ENCODE peak calls at places on chromosomes 6 and 20, in nine cellular contexts. One of them, this sample, is unnamed.
A peak's percentile ranks its signal among the peaks of the same experiment; 100 is the strongest.

GRCh38 chr20:7348253-7348652 is 580.8 kb downstream of the BMP2 start:
- DNase-seq in GM23338: no peak
- DNase-seq in CD8-positive, alpha-beta T cell: no peak
- DNase-seq in pancreas: no peak
- DNase-seq in GM23248: peak; percentile 15
- DNase-seq in SJSA1: no peak
- DNase-seq in cardiac muscle cell: no peak
- DNase-seq in heart left ventricle: no peak
- DNase-seq in CD4-positive, CD25-positive, alpha-beta regulatory T cell: no peak
- DNase-seq in this sample: no peak

GRCh38 chr6:62891065-62891647 is 320.1 kb upstream of the FKBP1C start:
- DNase-seq in pancreas: no peak
- DNase-seq in CD4-positive, CD25-positive, alpha-beta regulatory T cell: no peak
- DNase-seq in cardiac muscle cell: peak; percentile 41
- DNase-seq in SJSA1: no peak
- DNase-seq in GM23248: peak; percentile 27
- DNase-seq in heart left ventricle: no peak
- DNase-seq in GM23338: peak; percentile 52
- DNase-seq in CD8-positive, alpha-beta T cell: no peak
- DNase-seq in this sample: no peak

GRCh38 chr6:93300661-93301060 is 118.7 kb downstream of the EPHA7 start:
- DNase-seq in SJSA1: no peak
- DNase-seq in CD8-positive, alpha-beta T cell: no peak
- DNase-seq in GM23248: no peak
- DNase-seq in GM23338: no peak
- DNase-seq in pancreas: no peak
- DNase-seq in heart left ventricle: no peak
- DNase-seq in CD4-positive, CD25-positive, alpha-beta regulatory T cell: no peak
- DNase-seq in cardiac muscle cell: no peak
- DNase-seq in this sample: no peak

GRCh38 chr20:34397096-34397495 is 34.0 kb downstream of the ITCH start:
- DNase-seq in SJSA1: no peak
- DNase-seq in GM23248: no peak
- DNase-seq in CD8-positive, alpha-beta T cell: no peak
- DNase-seq in cardiac muscle cell: no peak
- DNase-seq in pancreas: no peak
- DNase-seq in GM23338: no peak
- DNase-seq in heart left ventricle: no peak
- DNase-seq in CD4-positive, CD25-positive, alpha-beta regulatory T cell: no peak
- DNase-seq in this sample: no peak

GRCh38 chr20:62990306-62990825 is 16.4 kb downstream of the BHLHE23 start:
- DNase-seq in GM23248: no peak
- DNase-seq in GM23338: no peak
- DNase-seq in CD8-positive, alpha-beta T cell: no peak
- DNase-seq in heart left ventricle: no peak
- DNase-seq in cardiac muscle cell: no peak
- DNase-seq in CD4-positive, CD25-positive, alpha-beta regulatory T cell: no peak
- DNase-seq in SJSA1: no peak
- DNase-seq in pancreas: no peak
- DNase-seq in this sample: no peak

GRCh38 chr6:153208706-153209105 is 77.6 kb upstream of the RGS17 start:
- DNase-seq in SJSA1: no peak
- DNase-seq in GM23248: no peak
- DNase-seq in cardiac muscle cell: no peak
- DNase-seq in pancreas: no peak
- DNase-seq in CD8-positive, alpha-beta T cell: no peak
- DNase-seq in heart left ventricle: peak; percentile 50
- DNase-seq in CD4-positive, CD25-positive, alpha-beta regulatory T cell: no peak
- DNase-seq in GM23338: peak; percentile 4
- DNase-seq in this sample: no peak

GRCh38 chr6:20438462-20439070 is 36.9 kb downstream of the E2F3 start:
- DNase-seq in cardiac muscle cell: no peak
- DNase-seq in GM23338: no peak
- DNase-seq in pancreas: no peak
- DNase-seq in CD8-positive, alpha-beta T cell: no peak
- DNase-seq in SJSA1: no peak
- DNase-seq in GM23248: peak; percentile 22
- DNase-seq in CD4-positive, CD25-positive, alpha-beta regulatory T cell: no peak
- DNase-seq in heart left ventricle: no peak
- DNase-seq in this sample: no peak

GRCh38 chr6:74167951-74168350 is 471.9 kb downstream of the CD109 start:
- DNase-seq in SJSA1: no peak
- DNase-seq in cardiac muscle cell: no peak
- DNase-seq in heart left ventricle: no peak
- DNase-seq in GM23248: peak; percentile 5
- DNase-seq in CD4-positive, CD25-positive, alpha-beta regulatory T cell: no peak
- DNase-seq in CD8-positive, alpha-beta T cell: no peak
- DNase-seq in GM23338: no peak
- DNase-seq in pancreas: no peak
- DNase-seq in this sample: no peak

GRCh38 chr6:42898891-42899361 is 16.9 kb upstream of the PTCRA start:
- DNase-seq in heart left ventricle: peak; percentile 65
- DNase-seq in CD8-positive, alpha-beta T cell: peak; percentile 58
- DNase-seq in CD4-positive, CD25-positive, alpha-beta regulatory T cell: peak; percentile 71
- DNase-seq in GM23338: peak; percentile 92
- DNase-seq in cardiac muscle cell: peak; percentile 83
- DNase-seq in SJSA1: peak; percentile 71
- DNase-seq in pancreas: peak; percentile 70
- DNase-seq in GM23248: peak; percentile 65
- DNase-seq in this sample: no peak

GRCh38 chr6:45775026-45775697 is 240.5 kb downstream of the CLIC5 start:
- DNase-seq in cardiac muscle cell: no peak
- DNase-seq in GM23338: no peak
- DNase-seq in CD4-positive, CD25-positive, alpha-beta regulatory T cell: no peak
- DNase-seq in heart left ventricle: no peak
- DNase-seq in pancreas: no peak
- DNase-seq in CD8-positive, alpha-beta T cell: no peak
- DNase-seq in GM23248: no peak
- DNase-seq in SJSA1: no peak
- DNase-seq in this sample: no peak

GRCh38 chr6:138550346-138550767 is 51.1 kb upstream of the NHSL1 start:
- DNase-seq in pancreas: no peak
- DNase-seq in cardiac muscle cell: no peak
- DNase-seq in CD4-positive, CD25-positive, alpha-beta regulatory T cell: no peak
- DNase-seq in CD8-positive, alpha-beta T cell: no peak
- DNase-seq in heart left ventricle: no peak
- DNase-seq in GM23338: no peak
- DNase-seq in SJSA1: no peak
- DNase-seq in GM23248: peak; percentile 32
- DNase-seq in this sample: no peak

GRCh38 chr6:75065524-75065923 is 140.3 kb downstream of the COL12A1 start:
- DNase-seq in GM23338: peak; percentile 58
- DNase-seq in pancreas: no peak
- DNase-seq in SJSA1: no peak
- DNase-seq in CD8-positive, alpha-beta T cell: no peak
- DNase-seq in cardiac muscle cell: no peak
- DNase-seq in heart left ventricle: peak; percentile 19
- DNase-seq in GM23248: peak; percentile 43
- DNase-seq in CD4-positive, CD25-positive, alpha-beta regulatory T cell: no peak
- DNase-seq in this sample: no peak

GRCh38 chr6:110357696-110358535 is at the start of gene METTL24:
- DNase-seq in cardiac muscle cell: peak; percentile 56
- DNase-seq in GM23248: peak; percentile 34
- DNase-seq in pancreas: peak; percentile 51
- DNase-seq in CD4-positive, CD25-positive, alpha-beta regulatory T cell: no peak
- DNase-seq in GM23338: peak; percentile 70
- DNase-seq in heart left ventricle: no peak
- DNase-seq in CD8-positive, alpha-beta T cell: peak; percentile 13
- DNase-seq in SJSA1: no peak
- DNase-seq in this sample: no peak

GRCh38 chr6:118580585-118581419 is 32.7 kb downstream of the PLN start:
- DNase-seq in GM23338: peak; percentile 88
- DNase-seq in CD8-positive, alpha-beta T cell: no peak
- DNase-seq in heart left ventricle: no peak
- DNase-seq in CD4-positive, CD25-positive, alpha-beta regulatory T cell: no peak
- DNase-seq in pancreas: peak; percentile 41
- DNase-seq in cardiac muscle cell: peak; percentile 80
- DNase-seq in SJSA1: no peak
- DNase-seq in GM23248: peak; percentile 91
- DNase-seq in this sample: no peak

GRCh38 chr6:2439632-2440031 is 194.2 kb upstream of the GMDS start:
- DNase-seq in CD8-positive, alpha-beta T cell: no peak
- DNase-seq in SJSA1: no peak
- DNase-seq in GM23248: no peak
- DNase-seq in GM23338: no peak
- DNase-seq in cardiac muscle cell: no peak
- DNase-seq in pancreas: no peak
- DNase-seq in heart left ventricle: no peak
- DNase-seq in CD4-positive, CD25-positive, alpha-beta regulatory T cell: no peak
- DNase-seq in this sample: no peak

GRCh38 chr6:79544939-79545450 is 7.8 kb upstream of the LCA5 start:
- DNase-seq in SJSA1: peak; percentile 95
- DNase-seq in GM23248: peak; percentile 99
- DNase-seq in CD8-positive, alpha-beta T cell: no peak
- DNase-seq in heart left ventricle: peak; percentile 57
- DNase-seq in CD4-positive, CD25-positive, alpha-beta regulatory T cell: no peak
- DNase-seq in cardiac muscle cell: peak; percentile 76
- DNase-seq in pancreas: peak; percentile 43
- DNase-seq in GM23338: peak; percentile 97
- DNase-seq in this sample: peak; percentile 71

GRCh38 chr20:38055294-38055693 is 21.7 kb downstream of the RPRD1B start:
- DNase-seq in GM23248: peak; percentile 23
- DNase-seq in CD4-positive, CD25-positive, alpha-beta regulatory T cell: no peak
- DNase-seq in GM23338: no peak
- DNase-seq in SJSA1: no peak
- DNase-seq in CD8-positive, alpha-beta T cell: no peak
- DNase-seq in heart left ventricle: no peak
- DNase-seq in cardiac muscle cell: no peak
- DNase-seq in pancreas: no peak
- DNase-seq in this sample: no peak

GRCh38 chr20:10637563-10637962 is 36.2 kb downstream of the JAG1 start:
- DNase-seq in cardiac muscle cell: no peak
- DNase-seq in pancreas: no peak
- DNase-seq in GM23338: peak; percentile 88
- DNase-seq in CD8-positive, alpha-beta T cell: no peak
- DNase-seq in CD4-positive, CD25-positive, alpha-beta regulatory T cell: no peak
- DNase-seq in GM23248: no peak
- DNase-seq in heart left ventricle: no peak
- DNase-seq in SJSA1: no peak
- DNase-seq in this sample: no peak

GRCh38 chr6:29845405-29846006 is 17.9 kb downstream of the HLA-G start:
- DNase-seq in cardiac muscle cell: no peak
- DNase-seq in GM23248: no peak
- DNase-seq in CD4-positive, CD25-positive, alpha-beta regulatory T cell: no peak
- DNase-seq in heart left ventricle: no peak
- DNase-seq in pancreas: no peak
- DNase-seq in SJSA1: no peak
- DNase-seq in GM23338: no peak
- DNase-seq in CD8-positive, alpha-beta T cell: no peak
- DNase-seq in this sample: no peak

GRCh38 chr6:168583126-168583525 is 142.1 kb downstream of the SMOC2 start:
- DNase-seq in pancreas: no peak
- DNase-seq in GM23338: no peak
- DNase-seq in CD8-positive, alpha-beta T cell: no peak
- DNase-seq in CD4-positive, CD25-positive, alpha-beta regulatory T cell: no peak
- DNase-seq in cardiac muscle cell: no peak
- DNase-seq in GM23248: no peak
- DNase-seq in SJSA1: peak; percentile 22
- DNase-seq in heart left ventricle: no peak
- DNase-seq in this sample: no peak

DNA sequence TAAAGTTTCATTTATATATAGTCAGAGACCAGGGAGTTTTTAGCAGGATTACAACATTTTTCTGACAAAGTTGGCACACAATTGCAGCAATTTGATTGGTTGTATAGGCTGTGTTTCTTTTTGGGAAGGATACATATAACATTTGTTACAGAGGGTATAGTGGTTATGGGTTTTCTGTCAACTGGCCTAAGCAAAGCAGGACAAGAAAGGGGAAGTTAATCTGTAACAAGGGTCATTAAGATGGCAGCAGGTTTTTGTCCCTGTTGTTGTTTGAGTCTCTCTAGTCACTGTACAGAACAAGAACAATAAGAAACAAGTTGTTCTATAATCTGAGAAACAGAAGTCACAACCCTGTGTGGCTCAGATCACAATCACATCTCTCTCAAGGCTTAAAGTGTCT is 41.4 kb downstream of the TPD52L1 start:
- DNase-seq in GM23338: no peak
- DNase-seq in GM23248: no peak
- DNase-seq in CD4-positive, CD25-positive, alpha-beta regulatory T cell: no peak
- DNase-seq in SJSA1: no peak
- DNase-seq in pancreas: no peak
- DNase-seq in CD8-positive, alpha-beta T cell: no peak
- DNase-seq in heart left ventricle: no peak
- DNase-seq in cardiac muscle cell: no peak
- DNase-seq in this sample: no peak
- H3K4me1 ChIP-seq in GM23338: no peaks in the 10 kb centered on the region
- H3K4me1 ChIP-seq in GM23248: peaks cover 20% of the 10 kb centered on the region
- H3K4me1 ChIP-seq in CD4-positive, CD25-positive, alpha-beta regulatory T cell: no peaks in the 10 kb centered on the region
- H3K4me1 ChIP-seq in SJSA1: peaks cover 6% of the 10 kb centered on the region
- H3K4me1 ChIP-seq in pancreas: peaks cover 37% of the 10 kb centered on the region
- H3K4me1 ChIP-seq in CD8-positive, alpha-beta T cell: no peaks in the 10 kb centered on the region
- H3K4me1 ChIP-seq in heart left ventricle: peaks cover 41% of the 10 kb centered on the region
- H3K4me1 ChIP-seq in cardiac muscle cell: peaks cover 33% of the 10 kb centered on the region
- H3K4me1 ChIP-seq in this sample: peaks cover 24% of the 10 kb centered on the region

DNA sequence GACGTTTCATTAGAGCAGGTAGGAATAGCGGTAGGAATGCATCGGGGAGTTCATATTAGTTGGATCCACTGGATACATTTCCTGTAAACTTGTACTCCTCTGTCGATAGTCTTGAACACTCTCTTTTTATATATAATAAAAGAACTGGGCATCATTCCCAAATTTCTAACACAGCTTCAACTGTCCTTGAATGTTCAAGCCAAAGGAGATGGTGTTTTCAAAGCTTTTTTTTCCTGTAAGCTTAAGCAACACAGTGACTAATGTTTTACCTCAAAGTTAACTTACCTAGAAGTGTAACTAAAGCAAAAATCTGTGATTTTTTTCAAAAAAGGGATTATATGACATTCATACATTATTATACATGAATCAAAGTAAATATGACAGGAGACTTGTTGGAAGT is 195.4 kb downstream of the UTRN start:
- DNase-seq in SJSA1: no peak
- DNase-seq in pancreas: no peak
- DNase-seq in CD4-positive, CD25-positive, alpha-beta regulatory T cell: no peak
- DNase-seq in GM23338: no peak
- DNase-seq in heart left ventricle: no peak
- DNase-seq in GM23248: no peak
- DNase-seq in cardiac muscle cell: no peak
- DNase-seq in CD8-positive, alpha-beta T cell: no peak
- DNase-seq in this sample: no peak
- H3K27ac ChIP-seq in SJSA1: no peak overlapping the region
- H3K27ac ChIP-seq in pancreas: peak overlapping the region; percentile 20
- H3K27ac ChIP-seq in CD4-positive, CD25-positive, alpha-beta regulatory T cell: no peak overlapping the region
- H3K27ac ChIP-seq in GM23338: no peak overlapping the region
- H3K27ac ChIP-seq in heart left ventricle: no peak overlapping the region
- H3K27ac ChIP-seq in GM23248: no peak overlapping the region
- H3K27ac ChIP-seq in cardiac muscle cell: no peak overlapping the region
- H3K27ac ChIP-seq in CD8-positive, alpha-beta T cell: no peak overlapping the region
- H3K27ac ChIP-seq in this sample: no peak overlapping the region

GRCh38 chr6:97275809-97276208 is 7.2 kb downstream of the MMS22L start:
- DNase-seq in heart left ventricle: no peak
- DNase-seq in SJSA1: no peak
- DNase-seq in GM23248: no peak
- DNase-seq in pancreas: no peak
- DNase-seq in CD4-positive, CD25-positive, alpha-beta regulatory T cell: no peak
- DNase-seq in CD8-positive, alpha-beta T cell: no peak
- DNase-seq in cardiac muscle cell: no peak
- DNase-seq in GM23338: no peak
- DNase-seq in this sample: no peak
- H3K36me3 ChIP-seq in heart left ventricle: no peaks in the 10 kb centered on the region
- H3K36me3 ChIP-seq in SJSA1: peaks cover 66% of the 10 kb centered on the region
- H3K36me3 ChIP-seq in GM23248: peaks cover 7% of the 10 kb centered on the region
- H3K36me3 ChIP-seq in pancreas: no peaks in the 10 kb centered on the region
- H3K36me3 ChIP-seq in CD4-positive, CD25-positive, alpha-beta regulatory T cell: peaks cover 27% of the 10 kb centered on the region
- H3K36me3 ChIP-seq in CD8-positive, alpha-beta T cell: no peaks in the 10 kb centered on the region
- H3K36me3 ChIP-seq in cardiac muscle cell: peaks cover 11% of the 10 kb centered on the region
- H3K36me3 ChIP-seq in GM23338: peaks cover 25% of the 10 kb centered on the region
- H3K36me3 ChIP-seq in this sample: peaks cover 23% of the 10 kb centered on the region

GRCh38 chr20:19304389-19304788 is 91.9 kb downstream of the SLC24A3 start:
- DNase-seq in cardiac muscle cell: no peak
- DNase-seq in heart left ventricle: no peak
- DNase-seq in CD4-positive, CD25-positive, alpha-beta regulatory T cell: no peak
- DNase-seq in GM23248: no peak
- DNase-seq in CD8-positive, alpha-beta T cell: no peak
- DNase-seq in pancreas: no peak
- DNase-seq in GM23338: no peak
- DNase-seq in SJSA1: no peak
- DNase-seq in this sample: no peak
- H3K4me1 ChIP-seq in cardiac muscle cell: no peaks in the 10 kb centered on the region
- H3K4me1 ChIP-seq in heart left ventricle: no peaks in the 10 kb centered on the region
- H3K4me1 ChIP-seq in CD4-positive, CD25-positive, alpha-beta regulatory T cell: no peaks in the 10 kb centered on the region
- H3K4me1 ChIP-seq in GM23248: no peaks in the 10 kb centered on the region
- H3K4me1 ChIP-seq in CD8-positive, alpha-beta T cell: no peaks in the 10 kb centered on the region
- H3K4me1 ChIP-seq in pancreas: no peaks in the 10 kb centered on the region
- H3K4me1 ChIP-seq in GM23338: peaks cover 3% of the 10 kb centered on the region
- H3K4me1 ChIP-seq in SJSA1: no peaks in the 10 kb centered on the region
- H3K4me1 ChIP-seq in this sample: no peaks in the 10 kb centered on the region

This sample was measured in upper lobe of right lung.